ENCODE peak calls at places on chromosomes 1 and 21, in seven cellular contexts. G, E, B, M, W, H and L are unnamed samples.

GRCh38 chr1:169550294-169550693 is 36.0 kb downstream of the F5 start:
- DNase-seq in G (peak), E (no peak), B (no peak), M (no peak), W (no peak), H (peak), L (no peak)

GRCh38 chr21:35616090-35616489 is 444.2 kb downstream of the SETD4 start:
- DNase-seq in G (peak), E (no peak), B (no peak), M (no peak), W (no peak), H (no peak), L (no peak)

GRCh38 chr1:16250547-16251251 is 13.7 kb upstream of the CPLANE2 start:
- DNase-seq in G (peak), E (no peak), B (peak), M (no peak), W (no peak), H (no peak), L (no peak)

GRCh38 chr1:208455821-208456220 is 211.6 kb upstream of the PLXNA2 start:
- DNase-seq in G (no peak), E (no peak), B (no peak), M (no peak), W (no peak), H (no peak), L (no peak)

GRCh38 chr1:10598088-10598712 is 123.5 kb downstream of the PEX14 start:
- DNase-seq in G (no peak), E (no peak), B (no peak), M (no peak), W (no peak), H (no peak), L (no peak)

GRCh38 chr1:175978476-175978875 is 228.6 kb downstream of the COP1 start:
- DNase-seq in G (peak), E (no peak), B (no peak), M (no peak), W (no peak), H (no peak), L (no peak)

GRCh38 chr1:216523449-216524190 is 100.4 kb upstream of the USH2A start:
- DNase-seq in G (peak), E (no peak), B (no peak), M (no peak), W (no peak), H (no peak), L (no peak)

GRCh38 chr1:205343431-205344009 is 13.2 kb downstream of the KLHDC8A start:
- DNase-seq in G (no peak), E (no peak), B (peak), M (no peak), W (no peak), H (no peak), L (peak)

GRCh38 chr1:235075121-235075954 is 53.3 kb downstream of the TOMM20 start:
- DNase-seq in G (peak), E (peak), B (peak), M (peak), W (peak), H (no peak), L (peak)

GRCh38 chr21:36087362-36088138 is 17.7 kb downstream of the CBR1 start:
- DNase-seq in G (peak), E (no peak), B (no peak), M (no peak), W (no peak), H (no peak), L (no peak)

GRCh38 chr1:201309420-201309819 is 26.1 kb downstream of the PKP1 start:
- DNase-seq in G (peak), E (peak), B (no peak), M (peak), W (peak), H (peak), L (peak)

GRCh38 chr1:221394011-221394544 is 347.8 kb downstream of the DUSP10 start:
- DNase-seq in G (peak), E (no peak), B (no peak), M (no peak), W (no peak), H (no peak), L (no peak)

GRCh38 chr21:41624674-41625310 is 116.8 kb upstream of the TMPRSS2 start:
- DNase-seq in G (no peak), E (no peak), B (no peak), M (no peak), W (no peak), H (no peak), L (no peak)

GRCh38 chr1:115052454-115053083 is 22.9 kb downstream of the TSHB start:
- DNase-seq in G (peak), E (no peak), B (no peak), M (peak), W (no peak), H (peak), L (peak)

GRCh38 chr1:9213956-9214355 is 20.6 kb upstream of the H6PD start:
- DNase-seq in G (no peak), E (no peak), B (no peak), M (no peak), W (no peak), H (no peak), L (no peak)

GRCh38 chr21:42845296-42845965 is 33.9 kb downstream of the WDR4 start:
- DNase-seq in G (no peak), E (no peak), B (peak), M (peak), W (no peak), H (no peak), L (peak)

GRCh38 chr1:199667079-199667478 is 360.4 kb upstream of the NR5A2 start:
- DNase-seq in G (no peak), E (no peak), B (no peak), M (no peak), W (no peak), H (no peak), L (peak)

GRCh38 chr1:23358310-23358709 is 11.3 kb downstream of the ZNF436 start:
- DNase-seq in G (no peak), E (no peak), B (no peak), M (no peak), W (no peak), H (no peak), L (no peak)

GRCh38 chr1:179814513-179814838 is 63.1 kb downstream of the TOR1AIP2 start:
- DNase-seq in G (no peak), E (no peak), B (no peak), M (no peak), W (no peak), H (no peak), L (no peak)

GRCh38 chr1:22563671-22564612 is 653 bp downstream of the EPHA8 start:
- DNase-seq in G (no peak), E (no peak), B (no peak), M (no peak), W (no peak), H (no peak), L (no peak)

GRCh38 chr1:7278045-7278444 is 492.8 kb downstream of the CAMTA1 start:
- DNase-seq in G (no peak), E (no peak), B (no peak), M (no peak), W (no peak), H (no peak), L (no peak)

GRCh38 chr1:157505481-157506272 is 46.6 kb downstream of the FCRL5 start:
- DNase-seq in G (peak), E (no peak), B (no peak), M (peak), W (no peak), H (peak), L (peak)

GRCh38 chr1:67721112-67721511 is 36.1 kb downstream of the GADD45A start:
- DNase-seq in G (no peak), E (no peak), B (no peak), M (no peak), W (no peak), H (no peak), L (no peak)

GRCh38 chr1:208254862-208255261 is 10.7 kb upstream of the PLXNA2 start:
- DNase-seq in G (peak), E (no peak), B (no peak), M (no peak), W (no peak), H (no peak), L (no peak)

GRCh38 chr1:40736085-40736531 is 44.6 kb downstream of the NFYC start:
- DNase-seq in G (peak), E (no peak), B (no peak), M (no peak), W (no peak), H (no peak), L (no peak)

GRCh38 chr1:214816603-214817002 is 213.6 kb downstream of the CENPF start:
- DNase-seq in G (no peak), E (no peak), B (no peak), M (no peak), W (no peak), H (no peak), L (no peak)

GRCh38 chr1:40039245-40039756 is 1.2 kb upstream of the CAP1 start:
- DNase-seq in G (peak), E (no peak), B (no peak), M (peak), W (no peak), H (no peak), L (peak)

GRCh38 chr1:150155413-150156071 is 5.8 kb downstream of the PLEKHO1 start:
- DNase-seq in G (no peak), E (no peak), B (no peak), M (no peak), W (no peak), H (no peak), L (no peak)
- TF ChIP-seq POLR2A in G (peak), E (no peak), B (no peak), M (no peak), W (no peak), H (no peak), L (no peak)

GRCh38 chr1:62433861-62434611 is 2.8 kb upstream of the USP1 start:
- DNase-seq in G (no peak), E (no peak), B (no peak), M (no peak), W (no peak), H (no peak), L (no peak)
- TF ChIP-seq CTCF in G (no peak), E (no peak), B (no peak), M (no peak), W (no peak), H (peak), L (no peak)

DNA sequence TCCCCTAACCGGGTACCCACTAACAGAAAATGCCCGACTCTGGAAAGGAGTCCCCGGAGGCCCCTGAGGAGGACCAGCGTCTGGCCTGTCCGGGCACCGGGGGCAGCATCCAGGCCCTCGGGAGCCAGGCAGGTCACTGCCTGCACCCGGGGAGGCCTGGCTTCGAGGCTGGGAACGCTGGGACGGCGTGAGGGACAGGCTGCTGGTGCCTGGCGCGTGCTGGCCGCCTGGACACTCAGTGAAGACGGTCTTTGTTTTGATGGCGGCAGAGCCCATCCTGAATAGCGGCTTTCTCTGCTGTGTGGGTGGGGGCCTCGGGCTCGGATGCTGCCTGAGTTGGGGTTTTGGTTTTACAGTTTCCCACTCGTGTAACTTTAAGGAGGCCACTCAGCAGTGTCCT is 37.6 kb downstream of the PRKCZ start:
- DNase-seq in G (no peak), E (no peak), B (no peak), M (no peak), W (no peak), H (no peak), L (no peak)
- TF ChIP-seq POLR2A in G (no peak), E (no peak), B (no peak), M (no peak), W (no peak), H (no peak), L (no peak)

DNA sequence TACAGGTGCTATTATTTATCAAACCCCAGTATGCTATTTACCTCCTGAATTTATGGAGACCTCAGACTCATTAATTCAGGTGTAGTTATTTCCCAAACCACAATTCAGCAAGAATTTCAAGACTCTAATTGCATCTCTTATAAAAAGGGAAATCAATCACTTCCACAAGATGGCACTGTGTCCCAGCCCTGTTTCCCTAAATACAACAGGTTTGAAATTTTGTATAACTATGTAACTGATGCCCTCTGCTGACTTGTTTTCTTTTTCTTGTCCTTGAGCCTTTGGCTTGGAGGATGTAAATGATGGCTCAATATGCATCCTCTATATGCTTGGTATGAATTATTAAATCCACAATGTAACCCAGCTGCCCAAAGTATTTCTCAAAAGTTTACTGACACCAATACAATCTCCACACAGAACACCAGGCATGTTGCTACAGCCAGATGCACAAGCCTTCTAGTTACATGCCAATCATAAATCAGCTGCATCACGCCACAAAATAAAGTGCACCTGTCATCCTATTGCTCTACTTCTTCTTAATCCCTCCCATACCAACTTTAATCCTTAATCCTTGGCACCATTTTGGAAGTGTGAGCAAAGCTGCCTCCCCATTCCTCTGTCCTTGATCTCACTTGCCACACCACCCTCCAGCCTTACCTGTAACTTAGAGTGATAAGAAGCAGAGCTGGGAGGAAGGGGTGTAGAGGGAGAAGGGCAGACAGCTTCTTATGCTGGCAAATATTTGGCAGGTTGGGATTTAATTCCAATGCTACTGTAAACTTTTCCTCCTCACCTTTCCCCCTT is 9.0 kb downstream of the C1orf105 start:
- DNase-seq in G (peak), E (no peak), B (no peak), M (peak), W (no peak), H (peak), L (no peak)
- TF ChIP-seq CTCF in G (peak), E (peak), B (peak), M (peak), W (peak), H (peak), L (peak)